ENCODE peak calls at places on chromosome 19, in eight cellular contexts. One of them, this sample, is unnamed.

GRCh38 chr19:15137777-15138176 is 30.6 kb downstream of the SYDE1 start:
- DNase-seq in mucosa of descending colon: no peak
- DNase-seq in astrocyte: no peak
- DNase-seq in neural progenitor cell: no peak
- DNase-seq in mesothelial cell of epicardium: no peak
- DNase-seq in uterus: no peak
- DNase-seq in endothelial cell: no peak
- DNase-seq in foreskin keratinocyte: no peak
- DNase-seq in this sample: no peak

GRCh38 chr19:58279042-58279924 is 528 bp downstream of the ZNF8 start:
- DNase-seq in mucosa of descending colon: peak
- DNase-seq in astrocyte: peak
- DNase-seq in neural progenitor cell: peak
- DNase-seq in mesothelial cell of epicardium: peak
- DNase-seq in uterus: peak
- DNase-seq in endothelial cell: peak
- DNase-seq in foreskin keratinocyte: peak
- DNase-seq in this sample: peak

GRCh38 chr19:18633321-18633720 is 3.5 kb upstream of the KLHL26 start:
- DNase-seq in mucosa of descending colon: peak
- DNase-seq in astrocyte: no peak
- DNase-seq in neural progenitor cell: no peak
- DNase-seq in mesothelial cell of epicardium: no peak
- DNase-seq in uterus: no peak
- DNase-seq in endothelial cell: no peak
- DNase-seq in foreskin keratinocyte: no peak
- DNase-seq in this sample: no peak

GRCh38 chr19:31290926-31291590 is 58.2 kb downstream of the TSHZ3 start:
- DNase-seq in mucosa of descending colon: no peak
- DNase-seq in astrocyte: no peak
- DNase-seq in neural progenitor cell: no peak
- DNase-seq in mesothelial cell of epicardium: no peak
- DNase-seq in uterus: no peak
- DNase-seq in endothelial cell: no peak
- DNase-seq in foreskin keratinocyte: no peak
- DNase-seq in this sample: no peak

GRCh38 chr19:4567584-4568071 is 8.1 kb upstream of the SEMA6B start:
- DNase-seq in mucosa of descending colon: peak
- DNase-seq in astrocyte: no peak
- DNase-seq in neural progenitor cell: peak
- DNase-seq in mesothelial cell of epicardium: peak
- DNase-seq in uterus: no peak
- DNase-seq in endothelial cell: peak
- DNase-seq in foreskin keratinocyte: no peak
- DNase-seq in this sample: peak

GRCh38 chr19:41373993-41374392 is 2.3 kb upstream of the TMEM91 start:
- DNase-seq in mucosa of descending colon: peak
- DNase-seq in astrocyte: peak
- DNase-seq in neural progenitor cell: no peak
- DNase-seq in mesothelial cell of epicardium: peak
- DNase-seq in uterus: peak
- DNase-seq in endothelial cell: no peak
- DNase-seq in foreskin keratinocyte: peak
- DNase-seq in this sample: no peak

GRCh38 chr19:39401549-39402416 is 4.9 kb upstream of the ZFP36 start:
- DNase-seq in mucosa of descending colon: peak
- DNase-seq in astrocyte: peak
- DNase-seq in neural progenitor cell: peak
- DNase-seq in mesothelial cell of epicardium: no peak
- DNase-seq in uterus: peak
- DNase-seq in endothelial cell: no peak
- DNase-seq in foreskin keratinocyte: peak
- DNase-seq in this sample: no peak

GRCh38 chr19:30406220-30406944 is 34.2 kb downstream of the ZNF536 start:
- DNase-seq in mucosa of descending colon: peak
- DNase-seq in astrocyte: no peak
- DNase-seq in neural progenitor cell: peak
- DNase-seq in mesothelial cell of epicardium: no peak
- DNase-seq in uterus: no peak
- DNase-seq in endothelial cell: peak
- DNase-seq in foreskin keratinocyte: no peak
- DNase-seq in this sample: peak

GRCh38 chr19:30920238-30920637 is 429.0 kb downstream of the TSHZ3 start:
- DNase-seq in mucosa of descending colon: no peak
- DNase-seq in astrocyte: no peak
- DNase-seq in neural progenitor cell: no peak
- DNase-seq in mesothelial cell of epicardium: no peak
- DNase-seq in uterus: no peak
- DNase-seq in endothelial cell: no peak
- DNase-seq in foreskin keratinocyte: no peak
- DNase-seq in this sample: no peak

GRCh38 chr19:55226788-55227187 is 1.8 kb downstream of the TMEM86B start:
- DNase-seq in mucosa of descending colon: no peak
- DNase-seq in astrocyte: no peak
- DNase-seq in neural progenitor cell: no peak
- DNase-seq in mesothelial cell of epicardium: no peak
- DNase-seq in uterus: no peak
- DNase-seq in endothelial cell: no peak
- DNase-seq in foreskin keratinocyte: no peak
- DNase-seq in this sample: no peak

GRCh38 chr19:15631817-15632216 is 8.9 kb upstream of the CYP4F3 start:
- DNase-seq in mucosa of descending colon: peak
- DNase-seq in astrocyte: no peak
- DNase-seq in neural progenitor cell: peak
- DNase-seq in mesothelial cell of epicardium: no peak
- DNase-seq in uterus: no peak
- DNase-seq in endothelial cell: no peak
- DNase-seq in foreskin keratinocyte: no peak
- DNase-seq in this sample: no peak

GRCh38 chr19:2551864-2552185 is 75.9 kb downstream of the GADD45B start:
- DNase-seq in mucosa of descending colon: no peak
- DNase-seq in astrocyte: no peak
- DNase-seq in neural progenitor cell: no peak
- DNase-seq in mesothelial cell of epicardium: no peak
- DNase-seq in uterus: no peak
- DNase-seq in endothelial cell: no peak
- DNase-seq in foreskin keratinocyte: no peak
- DNase-seq in this sample: no peak

GRCh38 chr19:15431396-15432017 is 12.7 kb upstream of the AKAP8L start:
- DNase-seq in mucosa of descending colon: no peak
- DNase-seq in astrocyte: no peak
- DNase-seq in neural progenitor cell: peak
- DNase-seq in mesothelial cell of epicardium: no peak
- DNase-seq in uterus: no peak
- DNase-seq in endothelial cell: no peak
- DNase-seq in foreskin keratinocyte: no peak
- DNase-seq in this sample: no peak

GRCh38 chr19:6172074-6172863 is 36.8 kb downstream of the ACSBG2 start:
- DNase-seq in mucosa of descending colon: no peak
- DNase-seq in astrocyte: no peak
- DNase-seq in neural progenitor cell: no peak
- DNase-seq in mesothelial cell of epicardium: no peak
- DNase-seq in uterus: no peak
- DNase-seq in endothelial cell: no peak
- DNase-seq in foreskin keratinocyte: no peak
- DNase-seq in this sample: no peak

DNA sequence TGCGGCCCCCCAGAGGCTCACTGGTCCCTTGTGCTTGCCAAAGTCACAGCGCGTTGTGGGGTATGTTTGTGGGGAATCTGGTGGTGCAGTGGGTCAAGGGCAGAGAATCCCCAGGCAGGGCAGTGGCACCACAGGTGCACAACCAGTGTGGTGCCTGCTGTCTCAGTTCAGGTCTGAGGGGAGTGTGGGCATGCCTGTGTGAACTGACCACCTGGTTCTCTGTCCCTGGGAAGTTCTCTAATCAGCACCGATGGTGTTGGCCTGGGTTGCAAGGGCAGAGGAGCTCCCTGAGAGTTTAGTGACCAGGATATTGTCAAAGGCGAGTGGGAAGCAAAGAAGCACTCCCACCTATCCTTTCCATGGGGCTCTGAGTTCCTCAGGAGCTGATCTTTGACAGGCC is 37.7 kb downstream of the ACSBG2 start:
- DNase-seq in mucosa of descending colon: no peak
- DNase-seq in astrocyte: no peak
- DNase-seq in neural progenitor cell: no peak
- DNase-seq in mesothelial cell of epicardium: no peak
- DNase-seq in uterus: no peak
- DNase-seq in endothelial cell: no peak
- DNase-seq in foreskin keratinocyte: no peak
- DNase-seq in this sample: no peak
- TF ChIP-seq CTCF in mucosa of descending colon: no peak
- TF ChIP-seq CTCF in astrocyte: no peak
- TF ChIP-seq CTCF in neural progenitor cell: no peak
- TF ChIP-seq CTCF in mesothelial cell of epicardium: no peak
- TF ChIP-seq CTCF in uterus: no peak
- TF ChIP-seq CTCF in endothelial cell: no peak
- TF ChIP-seq CTCF in foreskin keratinocyte: no peak
- TF ChIP-seq CTCF in this sample: no peak

GRCh38 chr19:799076-799881 is 2.0 kb downstream of the PTBP1 start:
- DNase-seq in mucosa of descending colon: no peak
- DNase-seq in astrocyte: peak
- DNase-seq in neural progenitor cell: peak
- DNase-seq in mesothelial cell of epicardium: no peak
- DNase-seq in uterus: no peak
- DNase-seq in endothelial cell: no peak
- DNase-seq in foreskin keratinocyte: peak
- DNase-seq in this sample: peak
- TF ChIP-seq CTCF in mucosa of descending colon: no peak
- TF ChIP-seq CTCF in astrocyte: peak
- TF ChIP-seq CTCF in neural progenitor cell: no peak
- TF ChIP-seq CTCF in mesothelial cell of epicardium: no peak
- TF ChIP-seq CTCF in uterus: peak
- TF ChIP-seq CTCF in endothelial cell: no peak
- TF ChIP-seq CTCF in foreskin keratinocyte: peak
- TF ChIP-seq CTCF in this sample: peak

GRCh38 chr19:54190503-54190941 is 586 bp upstream of the TSEN34 start:
- DNase-seq in mucosa of descending colon: peak
- DNase-seq in astrocyte: peak
- DNase-seq in neural progenitor cell: peak
- DNase-seq in mesothelial cell of epicardium: peak
- DNase-seq in uterus: peak
- DNase-seq in endothelial cell: peak
- DNase-seq in foreskin keratinocyte: peak
- DNase-seq in this sample: peak

GRCh38 chr19:54188224-54188871 is 1.0 kb downstream of the MBOAT7 start:
- DNase-seq in mucosa of descending colon: peak
- DNase-seq in astrocyte: peak
- DNase-seq in neural progenitor cell: peak
- DNase-seq in mesothelial cell of epicardium: no peak
- DNase-seq in uterus: peak
- DNase-seq in endothelial cell: no peak
- DNase-seq in foreskin keratinocyte: peak
- DNase-seq in this sample: no peak

GRCh38 chr19:54190942-54191670 is at the start of gene TSEN34:
- DNase-seq in mucosa of descending colon: peak
- DNase-seq in astrocyte: peak
- DNase-seq in neural progenitor cell: peak
- DNase-seq in mesothelial cell of epicardium: peak
- DNase-seq in uterus: peak
- DNase-seq in endothelial cell: peak
- DNase-seq in foreskin keratinocyte: no peak
- DNase-seq in this sample: peak

GRCh38 chr19:54189668-54190502 is 505 bp upstream of the MBOAT7 start:
- DNase-seq in mucosa of descending colon: peak
- DNase-seq in astrocyte: peak
- DNase-seq in neural progenitor cell: peak
- DNase-seq in mesothelial cell of epicardium: peak
- DNase-seq in uterus: peak
- DNase-seq in endothelial cell: peak
- DNase-seq in foreskin keratinocyte: peak
- DNase-seq in this sample: peak

DNA sequence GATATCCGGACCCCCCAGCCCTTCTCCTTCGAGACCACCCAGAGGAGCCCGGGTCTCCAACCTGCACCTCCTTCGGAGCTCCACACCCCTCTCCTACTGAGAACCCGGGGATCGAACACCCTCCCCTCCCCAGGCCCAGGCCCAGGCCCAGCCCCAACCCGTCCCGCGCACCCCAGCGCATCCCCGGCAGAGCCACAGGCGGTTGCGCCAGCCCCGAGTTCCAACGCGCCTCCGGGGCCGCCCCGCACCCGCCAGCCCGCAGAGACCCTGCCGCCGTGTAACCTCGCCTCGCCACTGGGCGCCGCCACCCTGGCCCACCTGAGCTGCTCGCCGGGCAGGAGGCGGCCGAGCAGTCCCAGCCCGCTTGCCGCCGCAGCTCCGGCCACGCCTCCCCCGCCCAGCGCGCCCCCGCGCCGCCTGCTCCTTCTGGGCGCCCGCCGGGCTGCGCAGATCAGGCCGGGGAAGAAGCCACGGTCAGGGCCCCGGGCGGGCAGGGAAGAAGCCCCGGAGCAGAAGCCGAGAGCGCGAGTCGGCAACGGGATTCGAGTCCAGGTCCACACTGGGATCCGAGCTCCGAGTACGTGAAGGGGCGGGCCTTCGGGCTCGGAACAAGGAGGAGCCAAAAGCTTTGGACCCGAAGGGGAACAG is at the start of gene MBOAT7:
- DNase-seq in mucosa of descending colon: no peak
- DNase-seq in astrocyte: no peak
- DNase-seq in neural progenitor cell: no peak
- DNase-seq in mesothelial cell of epicardium: no peak
- DNase-seq in uterus: no peak
- DNase-seq in endothelial cell: no peak
- DNase-seq in foreskin keratinocyte: no peak
- DNase-seq in this sample: no peak
- TF ChIP-seq CTCF in mucosa of descending colon: no peak
- TF ChIP-seq CTCF in astrocyte: no peak
- TF ChIP-seq CTCF in neural progenitor cell: peak
- TF ChIP-seq CTCF in mesothelial cell of epicardium: no peak
- TF ChIP-seq CTCF in uterus: peak
- TF ChIP-seq CTCF in endothelial cell: no peak
- TF ChIP-seq CTCF in foreskin keratinocyte: peak
- TF ChIP-seq CTCF in this sample: peak

DNA sequence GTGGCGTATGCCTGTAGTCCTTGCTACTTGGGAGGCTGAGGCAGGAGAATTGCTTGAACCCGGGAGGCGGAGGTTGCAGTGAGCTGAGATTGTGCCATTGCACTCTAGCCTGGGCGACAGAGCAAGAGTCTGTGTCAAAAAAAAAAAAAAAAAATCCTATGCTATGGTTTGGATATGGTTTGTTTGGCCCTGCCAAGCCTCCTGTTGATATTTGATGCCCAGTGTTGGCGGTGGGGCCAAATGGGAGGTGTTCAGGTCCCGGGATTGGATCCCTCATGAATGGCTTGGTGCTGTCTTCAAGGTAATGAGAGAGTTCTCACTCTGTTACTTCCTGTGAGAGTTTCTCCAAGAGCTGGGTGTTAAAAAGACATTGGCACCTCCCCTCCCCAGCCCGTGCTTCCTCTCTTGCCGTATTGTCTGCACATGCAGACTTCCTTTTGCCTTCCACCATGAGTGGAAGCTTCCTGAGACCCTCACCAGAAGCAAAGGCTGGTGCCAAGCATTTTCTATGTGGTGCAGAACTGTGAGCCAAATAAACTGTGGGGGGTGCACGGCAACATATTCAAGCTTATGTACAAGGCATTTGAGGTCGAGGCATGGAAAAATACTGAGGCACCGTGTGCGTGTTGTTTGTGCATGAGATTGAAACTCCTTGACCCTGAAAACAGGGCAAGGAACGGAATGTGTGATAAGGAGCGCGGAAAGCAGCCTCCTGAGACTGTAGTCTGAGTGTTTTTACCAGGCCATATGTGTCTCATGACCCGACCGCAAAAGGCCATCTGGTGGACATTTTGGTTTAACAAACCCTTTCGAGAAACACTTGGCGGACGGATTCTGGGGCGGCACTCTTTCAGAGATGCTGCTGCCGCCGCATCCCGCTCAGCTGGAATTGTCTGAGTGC is 7.3 kb downstream of the SIGLEC9 start:
- DNase-seq in mucosa of descending colon: peak
- DNase-seq in astrocyte: no peak
- DNase-seq in neural progenitor cell: peak
- DNase-seq in mesothelial cell of epicardium: no peak
- DNase-seq in uterus: no peak
- DNase-seq in endothelial cell: no peak
- DNase-seq in foreskin keratinocyte: no peak
- DNase-seq in this sample: no peak
- TF ChIP-seq CTCF in mucosa of descending colon: no peak
- TF ChIP-seq CTCF in astrocyte: no peak
- TF ChIP-seq CTCF in neural progenitor cell: no peak
- TF ChIP-seq CTCF in mesothelial cell of epicardium: no peak
- TF ChIP-seq CTCF in uterus: no peak
- TF ChIP-seq CTCF in endothelial cell: no peak
- TF ChIP-seq CTCF in foreskin keratinocyte: no peak
- TF ChIP-seq CTCF in this sample: no peak